ENCODE peak calls at places on chromosomes 12 and 14, in eight cellular contexts. One of them, this sample, is unnamed.

GRCh38 chr12:24741216-24741615 is 207.7 kb downstream of the BCAT1 start:
- DNase-seq in cardiac muscle cell: no peak
- DNase-seq in ovary: no peak
- DNase-seq in GM23338: no peak
- DNase-seq in mesendoderm: no peak
- DNase-seq in CD8-positive, alpha-beta T cell: no peak
- DNase-seq in mesenchymal stem cell: no peak
- DNase-seq in A549: no peak
- DNase-seq in this sample: no peak

GRCh38 chr12:61667676-61668075 is 592.5 kb upstream of the USP15 start:
- DNase-seq in cardiac muscle cell: no peak
- DNase-seq in ovary: no peak
- DNase-seq in GM23338: no peak
- DNase-seq in mesendoderm: no peak
- DNase-seq in CD8-positive, alpha-beta T cell: no peak
- DNase-seq in mesenchymal stem cell: peak; percentile 39
- DNase-seq in A549: no peak
- DNase-seq in this sample: no peak

GRCh38 chr12:31407562-31407961 is 81.6 kb upstream of the SINHCAF start:
- DNase-seq in cardiac muscle cell: no peak
- DNase-seq in ovary: no peak
- DNase-seq in GM23338: no peak
- DNase-seq in mesendoderm: no peak
- DNase-seq in CD8-positive, alpha-beta T cell: no peak
- DNase-seq in mesenchymal stem cell: no peak
- DNase-seq in A549: no peak
- DNase-seq in this sample: no peak

GRCh38 chr12:104204690-104205480 is 10.7 kb upstream of the TXNRD1 start:
- DNase-seq in cardiac muscle cell: no peak
- DNase-seq in ovary: no peak
- DNase-seq in GM23338: no peak
- DNase-seq in mesendoderm: no peak
- DNase-seq in CD8-positive, alpha-beta T cell: no peak
- DNase-seq in mesenchymal stem cell: no peak
- DNase-seq in A549: no peak
- DNase-seq in this sample: no peak

GRCh38 chr12:5222011-5222461 is 178.4 kb downstream of the KCNA5 start:
- DNase-seq in cardiac muscle cell: no peak
- DNase-seq in ovary: no peak
- DNase-seq in GM23338: peak; percentile 71
- DNase-seq in mesendoderm: peak; percentile 54
- DNase-seq in CD8-positive, alpha-beta T cell: no peak
- DNase-seq in mesenchymal stem cell: no peak
- DNase-seq in A549: no peak
- DNase-seq in this sample: no peak

GRCh38 chr12:69024413-69024812 is 91.4 kb upstream of the CPM start:
- DNase-seq in cardiac muscle cell: no peak
- DNase-seq in ovary: no peak
- DNase-seq in GM23338: no peak
- DNase-seq in mesendoderm: no peak
- DNase-seq in CD8-positive, alpha-beta T cell: no peak
- DNase-seq in mesenchymal stem cell: no peak
- DNase-seq in A549: peak; percentile 67
- DNase-seq in this sample: no peak

GRCh38 chr12:62908667-62909066 is 26.3 kb downstream of the PPM1H start:
- DNase-seq in cardiac muscle cell: no peak
- DNase-seq in ovary: no peak
- DNase-seq in GM23338: no peak
- DNase-seq in mesendoderm: no peak
- DNase-seq in CD8-positive, alpha-beta T cell: no peak
- DNase-seq in mesenchymal stem cell: no peak
- DNase-seq in A549: no peak
- DNase-seq in this sample: no peak

GRCh38 chr12:532908-533565 is 73.3 kb downstream of the B4GALNT3 start:
- DNase-seq in cardiac muscle cell: peak; percentile 24
- DNase-seq in ovary: no peak
- DNase-seq in GM23338: no peak
- DNase-seq in mesendoderm: no peak
- DNase-seq in CD8-positive, alpha-beta T cell: no peak
- DNase-seq in mesenchymal stem cell: peak; percentile 92
- DNase-seq in A549: no peak
- DNase-seq in this sample: no peak

GRCh38 chr12:122096014-122096413 is 17.5 kb downstream of the MLXIP start:
- DNase-seq in cardiac muscle cell: no peak
- DNase-seq in ovary: no peak
- DNase-seq in GM23338: no peak
- DNase-seq in mesendoderm: no peak
- DNase-seq in CD8-positive, alpha-beta T cell: no peak
- DNase-seq in mesenchymal stem cell: no peak
- DNase-seq in A549: no peak
- DNase-seq in this sample: no peak

GRCh38 chr12:122094261-122094734 is 15.7 kb downstream of the MLXIP start:
- DNase-seq in cardiac muscle cell: no peak
- DNase-seq in ovary: no peak
- DNase-seq in GM23338: no peak
- DNase-seq in mesendoderm: no peak
- DNase-seq in CD8-positive, alpha-beta T cell: no peak
- DNase-seq in mesenchymal stem cell: no peak
- DNase-seq in A549: no peak
- DNase-seq in this sample: no peak

GRCh38 chr12:122097641-122098364 is 19.2 kb downstream of the MLXIP start:
- DNase-seq in cardiac muscle cell: peak; percentile 87
- DNase-seq in ovary: peak; percentile 58
- DNase-seq in GM23338: no peak
- DNase-seq in mesendoderm: peak; percentile 90
- DNase-seq in CD8-positive, alpha-beta T cell: no peak
- DNase-seq in mesenchymal stem cell: peak; percentile 70
- DNase-seq in A549: peak; percentile 56
- DNase-seq in this sample: no peak

GRCh38 chr12:122094735-122095561 is 16.4 kb downstream of the MLXIP start:
- DNase-seq in cardiac muscle cell: peak; percentile 70
- DNase-seq in ovary: no peak
- DNase-seq in GM23338: no peak
- DNase-seq in mesendoderm: no peak
- DNase-seq in CD8-positive, alpha-beta T cell: no peak
- DNase-seq in mesenchymal stem cell: peak; percentile 58
- DNase-seq in A549: no peak
- DNase-seq in this sample: no peak

DNA sequence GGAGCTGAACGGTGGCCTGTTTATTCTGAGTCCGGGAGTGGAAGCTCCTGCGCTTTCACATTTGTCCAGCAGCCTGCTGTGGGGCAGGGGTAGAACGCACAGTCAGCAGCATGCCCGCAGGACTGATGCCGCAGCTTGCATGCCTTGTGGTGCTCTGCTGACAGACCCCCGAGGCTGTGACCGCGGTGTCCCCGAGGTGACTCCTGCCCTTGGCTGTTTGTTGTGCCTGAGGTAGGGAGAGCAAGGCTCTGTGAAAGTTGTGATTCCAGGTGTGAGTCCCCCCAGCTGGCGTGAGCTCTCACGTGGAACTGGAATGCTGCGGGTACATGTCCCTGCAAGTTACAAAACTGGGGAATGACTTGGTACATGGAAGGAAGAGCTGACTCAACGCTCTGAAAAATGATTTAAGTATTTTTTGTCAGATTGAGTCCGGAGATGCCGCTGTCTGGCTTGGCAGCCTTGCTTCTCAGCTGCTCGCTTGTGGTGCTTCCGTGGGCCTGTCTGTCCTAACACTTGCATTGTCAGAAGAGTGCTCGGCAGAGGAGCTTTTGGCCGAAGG is 18.1 kb downstream of the MLXIP start:
- DNase-seq in cardiac muscle cell: peak; percentile 80
- DNase-seq in ovary: no peak
- DNase-seq in GM23338: no peak
- DNase-seq in mesendoderm: no peak
- DNase-seq in CD8-positive, alpha-beta T cell: no peak
- DNase-seq in mesenchymal stem cell: no peak
- DNase-seq in A549: no peak
- DNase-seq in this sample: no peak
- H3K4me1 ChIP-seq in cardiac muscle cell: peaks cover 18% of the 10 kb centered on the region
- H3K4me1 ChIP-seq in ovary: peaks cover 67% of the 10 kb centered on the region
- H3K4me1 ChIP-seq in GM23338: peaks cover 15% of the 10 kb centered on the region
- H3K4me1 ChIP-seq in mesendoderm: peaks cover 12% of the 10 kb centered on the region
- H3K4me1 ChIP-seq in CD8-positive, alpha-beta T cell: peaks cover 90% of the 10 kb centered on the region
- H3K4me1 ChIP-seq in mesenchymal stem cell: peaks cover 58% of the 10 kb centered on the region
- H3K4me1 ChIP-seq in A549: peaks cover 78% of the 10 kb centered on the region
- H3K4me1 ChIP-seq in this sample: no peaks in the 10 kb centered on the region

GRCh38 chr14:91417983-91418386 is 365 bp upstream of the CCDC88C start:
- DNase-seq in cardiac muscle cell: peak; percentile 22
- DNase-seq in ovary: no peak
- DNase-seq in GM23338: peak; percentile 61
- DNase-seq in mesendoderm: peak; percentile 65
- DNase-seq in CD8-positive, alpha-beta T cell: peak; percentile 64
- DNase-seq in mesenchymal stem cell: no peak
- DNase-seq in A549: peak; percentile 41
- DNase-seq in this sample: no peak

GRCh38 chr14:91417134-91417982 is at the start of gene CCDC88C:
- DNase-seq in cardiac muscle cell: no peak
- DNase-seq in ovary: no peak
- DNase-seq in GM23338: peak; percentile 71
- DNase-seq in mesendoderm: peak; percentile 70
- DNase-seq in CD8-positive, alpha-beta T cell: peak; percentile 75
- DNase-seq in mesenchymal stem cell: no peak
- DNase-seq in A549: peak; percentile 66
- DNase-seq in this sample: peak; percentile 63

GRCh38 chr14:91416744-91417133 is 881 bp downstream of the CCDC88C start:
- DNase-seq in cardiac muscle cell: no peak
- DNase-seq in ovary: no peak
- DNase-seq in GM23338: peak; percentile 51
- DNase-seq in mesendoderm: peak; percentile 51
- DNase-seq in CD8-positive, alpha-beta T cell: no peak
- DNase-seq in mesenchymal stem cell: no peak
- DNase-seq in A549: no peak
- DNase-seq in this sample: no peak

GRCh38 chr14:91414475-91415342 is 2.9 kb downstream of the CCDC88C start:
- DNase-seq in cardiac muscle cell: no peak
- DNase-seq in ovary: no peak
- DNase-seq in GM23338: peak; percentile 70
- DNase-seq in mesendoderm: peak; percentile 70
- DNase-seq in CD8-positive, alpha-beta T cell: no peak
- DNase-seq in mesenchymal stem cell: no peak
- DNase-seq in A549: no peak
- DNase-seq in this sample: no peak

GRCh38 chr14:91415794-91416743 is 1.6 kb downstream of the CCDC88C start:
- DNase-seq in cardiac muscle cell: no peak
- DNase-seq in ovary: no peak
- DNase-seq in GM23338: peak; percentile 51
- DNase-seq in mesendoderm: no peak
- DNase-seq in CD8-positive, alpha-beta T cell: peak; percentile 65
- DNase-seq in mesenchymal stem cell: no peak
- DNase-seq in A549: no peak
- DNase-seq in this sample: no peak
- H3K4me1 ChIP-seq in cardiac muscle cell: no peaks in the 10 kb centered on the region
- H3K4me1 ChIP-seq in ovary: peaks cover 5% of the 10 kb centered on the region
- H3K4me1 ChIP-seq in GM23338: peaks cover 36% of the 10 kb centered on the region
- H3K4me1 ChIP-seq in mesendoderm: peaks cover 14% of the 10 kb centered on the region
- H3K4me1 ChIP-seq in CD8-positive, alpha-beta T cell: peaks cover 48% of the 10 kb centered on the region
- H3K4me1 ChIP-seq in mesenchymal stem cell: peaks cover 21% of the 10 kb centered on the region
- H3K4me1 ChIP-seq in A549: peaks cover 12% of the 10 kb centered on the region
- H3K4me1 ChIP-seq in this sample: no peaks in the 10 kb centered on the region

GRCh38 chr14:75452900-75453816 is 25.3 kb downstream of the JDP2 start:
- DNase-seq in cardiac muscle cell: peak; percentile 97
- DNase-seq in ovary: peak; percentile 90
- DNase-seq in GM23338: peak; percentile 97
- DNase-seq in mesendoderm: peak; percentile 99
- DNase-seq in CD8-positive, alpha-beta T cell: no peak
- DNase-seq in mesenchymal stem cell: peak; percentile 93
- DNase-seq in A549: peak; percentile 56
- DNase-seq in this sample: peak; percentile 84

GRCh38 chr14:75449703-75450102 is 21.9 kb downstream of the JDP2 start:
- DNase-seq in cardiac muscle cell: no peak
- DNase-seq in ovary: no peak
- DNase-seq in GM23338: no peak
- DNase-seq in mesendoderm: no peak
- DNase-seq in CD8-positive, alpha-beta T cell: no peak
- DNase-seq in mesenchymal stem cell: no peak
- DNase-seq in A549: no peak
- DNase-seq in this sample: no peak

GRCh38 chr14:75452324-75452723 is 24.5 kb downstream of the JDP2 start:
- DNase-seq in cardiac muscle cell: peak; percentile 29
- DNase-seq in ovary: peak; percentile 38
- DNase-seq in GM23338: no peak
- DNase-seq in mesendoderm: peak; percentile 21
- DNase-seq in CD8-positive, alpha-beta T cell: no peak
- DNase-seq in mesenchymal stem cell: no peak
- DNase-seq in A549: no peak
- DNase-seq in this sample: peak; percentile 76

GRCh38 chr14:75448209-75448608 is 20.4 kb downstream of the JDP2 start:
- DNase-seq in cardiac muscle cell: no peak
- DNase-seq in ovary: no peak
- DNase-seq in GM23338: no peak
- DNase-seq in mesendoderm: no peak
- DNase-seq in CD8-positive, alpha-beta T cell: no peak
- DNase-seq in mesenchymal stem cell: no peak
- DNase-seq in A549: no peak
- DNase-seq in this sample: no peak

DNA sequence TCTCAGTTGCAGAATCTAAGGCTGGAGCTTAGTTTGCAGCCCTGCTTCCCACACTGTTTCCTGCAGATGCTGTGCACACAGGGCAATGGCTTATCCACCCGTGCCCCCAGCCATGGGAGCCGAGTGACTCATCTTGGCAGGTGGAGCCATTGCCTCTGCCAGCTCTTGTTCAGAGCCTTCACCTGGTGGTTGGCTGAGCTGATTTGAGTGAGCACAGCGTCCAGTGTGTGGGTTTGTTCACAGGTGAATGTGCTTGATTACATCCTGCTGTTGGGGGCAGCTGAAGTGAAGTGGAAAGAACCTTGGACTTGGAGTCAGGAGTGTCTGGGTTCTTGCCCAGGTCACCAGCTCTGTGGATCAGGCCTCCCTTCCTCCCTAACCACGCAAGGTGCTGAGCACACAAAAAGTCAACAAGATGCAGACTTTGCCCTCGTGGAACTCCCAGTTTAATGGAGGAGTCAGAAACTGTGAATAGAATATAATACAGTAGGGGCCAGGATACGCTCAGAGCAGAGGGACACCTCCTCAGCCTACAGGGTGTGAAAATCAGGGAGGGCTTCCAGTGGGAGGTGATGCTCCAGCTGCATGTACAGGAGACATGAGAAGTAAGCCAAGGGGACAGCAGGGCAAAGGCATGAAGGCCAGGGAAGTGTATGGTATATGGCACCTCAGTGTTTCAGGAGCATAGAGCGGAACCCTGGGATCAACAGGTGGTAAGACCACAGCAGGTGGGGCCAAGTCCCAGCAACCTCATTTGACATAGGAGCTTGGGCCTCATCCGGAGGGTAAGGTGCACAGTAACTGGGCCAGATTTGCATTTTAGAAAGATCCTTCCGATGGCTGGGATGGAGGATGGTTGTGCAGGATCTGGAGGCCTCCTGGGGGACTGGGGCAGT is 22.8 kb downstream of the JDP2 start:
- DNase-seq in cardiac muscle cell: no peak
- DNase-seq in ovary: peak; percentile 51
- DNase-seq in GM23338: no peak
- DNase-seq in mesendoderm: no peak
- DNase-seq in CD8-positive, alpha-beta T cell: no peak
- DNase-seq in mesenchymal stem cell: no peak
- DNase-seq in A549: no peak
- DNase-seq in this sample: peak; percentile 17
- H3K4me1 ChIP-seq in cardiac muscle cell: peaks cover 21% of the 10 kb centered on the region
- H3K4me1 ChIP-seq in ovary: peaks cover 38% of the 10 kb centered on the region
- H3K4me1 ChIP-seq in GM23338: peaks cover 19% of the 10 kb centered on the region
- H3K4me1 ChIP-seq in mesendoderm: peaks cover 7% of the 10 kb centered on the region
- H3K4me1 ChIP-seq in CD8-positive, alpha-beta T cell: no peaks in the 10 kb centered on the region
- H3K4me1 ChIP-seq in mesenchymal stem cell: peaks cover 50% of the 10 kb centered on the region
- H3K4me1 ChIP-seq in A549: peaks cover 84% of the 10 kb centered on the region
- H3K4me1 ChIP-seq in this sample: peaks cover 12% of the 10 kb centered on the region

GRCh38 chr12:6329693-6330045 is 12.2 kb downstream of the TNFRSF1A start:
- DNase-seq in cardiac muscle cell: no peak
- DNase-seq in ovary: no peak
- DNase-seq in GM23338: peak; percentile 47
- DNase-seq in mesendoderm: no peak
- DNase-seq in CD8-positive, alpha-beta T cell: no peak
- DNase-seq in mesenchymal stem cell: no peak
- DNase-seq in A549: no peak
- DNase-seq in this sample: no peak
- H3K4me1 ChIP-seq in cardiac muscle cell: peaks cover 11% of the 10 kb centered on the region
- H3K4me1 ChIP-seq in ovary: peaks cover 14% of the 10 kb centered on the region
- H3K4me1 ChIP-seq in GM23338: peaks cover 41% of the 10 kb centered on the region
- H3K4me1 ChIP-seq in mesendoderm: peaks cover 11% of the 10 kb centered on the region
- H3K4me1 ChIP-seq in CD8-positive, alpha-beta T cell: peaks cover 52% of the 10 kb centered on the region
- H3K4me1 ChIP-seq in mesenchymal stem cell: peaks cover 42% of the 10 kb centered on the region
- H3K4me1 ChIP-seq in A549: peaks cover 100% of the 10 kb centered on the region
- H3K4me1 ChIP-seq in this sample: no peaks in the 10 kb centered on the region

This sample was measured in aorta.